ENCODE peak calls at places on chromosomes 3 and 15, in nine cellular contexts. Y is sciatic nerve, L is HFF-Myc, D is cardiac fibroblast, S is naive B cell, B is DMS53, M is nephron progenitor cell, P is SIG-M5, T is SW480. I is an unnamed sample.

GRCh38 chr3:71726106-71726505 is 904 bp upstream of the EIF4E3 start:
- DNase-seq in Y (no peak), L (no peak), D (no peak), S (no peak), B (no peak), M (no peak), P (no peak), T (no peak), I (no peak)

GRCh38 chr3:17894434-17895060 is 152.1 kb upstream of the TBC1D5 start:
- DNase-seq in Y (no peak), L (no peak), D (peak), S (peak), B (peak), M (peak), P (peak), T (peak), I (peak)

GRCh38 chr3:112579697-112580096 is 17.9 kb downstream of the SLC35A5 start:
- DNase-seq in Y (no peak), L (no peak), D (peak), S (no peak), B (no peak), M (no peak), P (no peak), T (no peak), I (no peak)

GRCh38 chr3:3739345-3740060 is 59.7 kb upstream of the LRRN1 start:
- DNase-seq in Y (no peak), L (no peak), D (no peak), S (no peak), B (no peak), M (no peak), P (no peak), T (no peak), I (no peak)

GRCh38 chr15:63301088-63301487 is 23.7 kb downstream of the APH1B start:
- DNase-seq in Y (no peak), L (no peak), D (no peak), S (no peak), B (no peak), M (no peak), P (no peak), T (no peak), I (peak)

GRCh38 chr15:36066757-36067156 is 512.7 kb upstream of the CDIN1 start:
- DNase-seq in Y (no peak), L (no peak), D (no peak), S (no peak), B (no peak), M (no peak), P (no peak), T (no peak), I (peak)

GRCh38 chr15:85094685-85095084 is 113.0 kb downstream of the PDE8A start:
- DNase-seq in Y (no peak), L (no peak), D (peak), S (no peak), B (no peak), M (no peak), P (no peak), T (no peak), I (no peak)

GRCh38 chr3:10928396-10928960 is 64.1 kb upstream of the SLC6A1 start:
- DNase-seq in Y (peak), L (no peak), D (no peak), S (no peak), B (no peak), M (no peak), P (no peak), T (no peak), I (no peak)

GRCh38 chr3:33751320-33751719 is 33.3 kb upstream of the CLASP2 start:
- DNase-seq in Y (no peak), L (no peak), D (no peak), S (no peak), B (no peak), M (no peak), P (no peak), T (no peak), I (no peak)

GRCh38 chr15:63945005-63945788 is 101.1 kb downstream of the DAPK2 start:
- DNase-seq in Y (peak), L (no peak), D (peak), S (peak), B (peak), M (peak), P (no peak), T (peak), I (peak)

GRCh38 chr3:107855710-107856109 is 235.1 kb downstream of the CD47 start:
- DNase-seq in Y (no peak), L (peak), D (peak), S (no peak), B (peak), M (no peak), P (no peak), T (peak), I (peak)

GRCh38 chr3:128243602-128244504 is 90.6 kb downstream of the EEFSEC start:
- DNase-seq in Y (no peak), L (no peak), D (no peak), S (no peak), B (no peak), M (no peak), P (no peak), T (no peak), I (no peak)

GRCh38 chr15:74821091-74821789 is 5.2 kb upstream of the CPLX3 start:
- DNase-seq in Y (no peak), L (no peak), D (no peak), S (peak), B (no peak), M (no peak), P (no peak), T (no peak), I (peak)

GRCh38 chr3:100928638-100929428 is 64.4 kb downstream of the ABI3BP start:
- DNase-seq in Y (no peak), L (no peak), D (peak), S (no peak), B (no peak), M (no peak), P (no peak), T (no peak), I (no peak)

GRCh38 chr15:90592144-90592887 is 62.6 kb downstream of the CRTC3 start:
- DNase-seq in Y (no peak), L (peak), D (peak), S (no peak), B (no peak), M (no peak), P (no peak), T (no peak), I (no peak)

GRCh38 chr3:59016930-59017616 is 32.8 kb downstream of the CFAP20DC start:
- DNase-seq in Y (no peak), L (no peak), D (no peak), S (no peak), B (no peak), M (no peak), P (no peak), T (peak), I (no peak)

GRCh38 chr15:51697150-51697549 is 15.8 kb downstream of the SCG3 start:
- DNase-seq in Y (no peak), L (no peak), D (no peak), S (no peak), B (no peak), M (no peak), P (no peak), T (no peak), I (no peak)

GRCh38 chr3:58492385-58492970 is 582 bp downstream of the KCTD6 start:
- DNase-seq in Y (no peak), L (no peak), D (no peak), S (peak), B (peak), M (peak), P (no peak), T (peak), I (peak)

GRCh38 chr15:34621675-34622074 is 38.2 kb upstream of the GOLGA8B start:
- DNase-seq in Y (no peak), L (no peak), D (peak), S (no peak), B (peak), M (no peak), P (no peak), T (no peak), I (peak)

GRCh38 chr3:154900777-154901176 is 179.3 kb upstream of the MME start:
- DNase-seq in Y (no peak), L (no peak), D (no peak), S (no peak), B (no peak), M (no peak), P (no peak), T (no peak), I (no peak)

GRCh38 chr15:76058714-76059319 is 968 bp upstream of the TMEM266 start:
- DNase-seq in Y (no peak), L (no peak), D (peak), S (peak), B (peak), M (peak), P (no peak), T (peak), I (peak)

GRCh38 chr15:40282144-40282869 is 557 bp downstream of the ANKRD63 start:
- DNase-seq in Y (no peak), L (no peak), D (peak), S (peak), B (peak), M (peak), P (no peak), T (peak), I (peak)

GRCh38 chr3:192121921-192122320 is 605.4 kb downstream of the FGF12 start:
- DNase-seq in Y (no peak), L (no peak), D (peak), S (no peak), B (no peak), M (no peak), P (no peak), T (no peak), I (peak)

GRCh38 chr3:71050133-71050520 is 533.4 kb downstream of the FOXP1 start:
- DNase-seq in Y (no peak), L (no peak), D (peak), S (no peak), B (no peak), M (no peak), P (no peak), T (no peak), I (no peak)

GRCh38 chr3:190301591-190301990 is 20.7 kb downstream of the CLDN1 start:
- DNase-seq in Y (no peak), L (no peak), D (peak), S (no peak), B (no peak), M (no peak), P (peak), T (no peak), I (no peak)

GRCh38 chr15:97728791-97729190 is 231.7 kb upstream of the ARRDC4 start:
- DNase-seq in Y (no peak), L (no peak), D (no peak), S (no peak), B (no peak), M (peak), P (no peak), T (peak), I (no peak)

GRCh38 chr15:69119016-69119415 is 41.4 kb upstream of the GLCE start:
- DNase-seq in Y (no peak), L (no peak), D (no peak), S (no peak), B (no peak), M (no peak), P (no peak), T (no peak), I (peak)

GRCh38 chr3:41075958-41076357 is 123.3 kb upstream of the CTNNB1 start:
- DNase-seq in Y (no peak), L (no peak), D (peak), S (no peak), B (peak), M (no peak), P (no peak), T (no peak), I (no peak)

GRCh38 chr3:5347486-5347885 is 160.0 kb downstream of the EDEM1 start:
- DNase-seq in Y (no peak), L (no peak), D (no peak), S (no peak), B (peak), M (no peak), P (no peak), T (no peak), I (peak)

GRCh38 chr3:194265505-194265892 is 85.6 kb downstream of the CPN2 start:
- DNase-seq in Y (peak), L (peak), D (peak), S (no peak), B (peak), M (no peak), P (no peak), T (no peak), I (no peak)

GRCh38 chr3:21435871-21436270 is 315.1 kb downstream of the ZNF385D start:
- DNase-seq in Y (no peak), L (peak), D (peak), S (no peak), B (peak), M (no peak), P (no peak), T (no peak), I (peak)